ENCODE peak calls at places on chromosomes 6 and 20, in five cellular contexts. T is IMR-90, K is K562, X is SK-N-SH, B is GM12878. G is an unnamed sample.

GRCh38 chr6:4582506-4582905 is 193.7 kb upstream of the CDYL start:
- DNase-seq in T (peak), K (no peak), X (no peak), B (no peak), G (no peak)

GRCh38 chr6:39060467-39061160 is 12.0 kb downstream of the GLP1R start:
- DNase-seq in T (no peak), K (no peak), X (no peak), B (no peak), G (no peak)

GRCh38 chr6:53910834-53911233 is 116.0 kb downstream of the LRRC1 start:
- DNase-seq in T (no peak), K (no peak), X (no peak), B (no peak), G (no peak)

GRCh38 chr6:28695671-28696537 is 170.2 kb downstream of the GPX5 start:
- DNase-seq in T (peak), K (no peak), X (no peak), B (no peak), G (peak)

GRCh38 chr20:62982124-62983075 is 24.4 kb downstream of the BHLHE23 start:
- DNase-seq in T (no peak), K (no peak), X (no peak), B (no peak), G (no peak)

GRCh38 chr6:45436544-45437440 is 59.1 kb upstream of the SUPT3H start:
- DNase-seq in T (peak), K (peak), X (no peak), B (peak), G (no peak)

GRCh38 chr6:79672631-79673065 is 41.5 kb downstream of the SH3BGRL2 start:
- DNase-seq in T (peak), K (peak), X (peak), B (no peak), G (peak)

GRCh38 chr20:46349742-46350056 is 41.4 kb upstream of the CDH22 start:
- DNase-seq in T (no peak), K (no peak), X (no peak), B (no peak), G (no peak)

GRCh38 chr6:30007132-30007764 is 53.8 kb upstream of the POLR1H start:
- DNase-seq in T (no peak), K (no peak), X (no peak), B (no peak), G (no peak)

GRCh38 chr6:138540468-138540867 is 41.2 kb upstream of the NHSL1 start:
- DNase-seq in T (peak), K (no peak), X (no peak), B (no peak), G (no peak)

GRCh38 chr6:53582963-53583362 is 38.1 kb upstream of the GCLC start:
- DNase-seq in T (peak), K (no peak), X (no peak), B (no peak), G (no peak)

GRCh38 chr6:51350308-51350904 is 531.7 kb downstream of the TFAP2B start:
- DNase-seq in T (no peak), K (peak), X (no peak), B (no peak), G (peak)

GRCh38 chr6:92690997-92691599 is 728.3 kb downstream of the EPHA7 start:
- DNase-seq in T (peak), K (no peak), X (no peak), B (no peak), G (no peak)

GRCh38 chr20:35363190-35363589 is 48.6 kb downstream of the UQCC1 start:
- DNase-seq in T (peak), K (peak), X (no peak), B (no peak), G (no peak)

GRCh38 chr6:45900808-45901752 is 114.6 kb downstream of the CLIC5 start:
- DNase-seq in T (no peak), K (no peak), X (no peak), B (no peak), G (no peak)

GRCh38 chr6:169561665-169562064 is 140.2 kb downstream of the WDR27 start:
- DNase-seq in T (no peak), K (no peak), X (no peak), B (no peak), G (no peak)

GRCh38 chr6:34182751-34183531 is 37.1 kb upstream of the GRM4 start:
- DNase-seq in T (no peak), K (no peak), X (no peak), B (peak), G (no peak)

GRCh38 chr6:34196116-34196832 is 40.4 kb upstream of the HMGA1 start:
- DNase-seq in T (peak), K (peak), X (peak), B (peak), G (peak)

GRCh38 chr6:150417899-150418824 is 49.4 kb downstream of the IYD start:
- DNase-seq in T (peak), K (peak), X (peak), B (peak), G (peak)

GRCh38 chr6:170122676-170123075 is 168.2 kb downstream of the DLL1 start:
- DNase-seq in T (no peak), K (no peak), X (no peak), B (no peak), G (no peak)

GRCh38 chr6:20678831-20679352 is 144.6 kb downstream of the CDKAL1 start:
- DNase-seq in T (peak), K (no peak), X (no peak), B (no peak), G (no peak)

GRCh38 chr20:46820682-46821081 is 74.0 kb upstream of the EYA2 start:
- DNase-seq in T (no peak), K (no peak), X (no peak), B (no peak), G (no peak)

GRCh38 chr20:9571783-9572182 is 57.4 kb downstream of the LAMP5 start:
- DNase-seq in T (no peak), K (no peak), X (peak), B (no peak), G (no peak)

GRCh38 chr6:100881707-100882040 is 545 bp upstream of the ASCC3 start:
- DNase-seq in T (peak), K (no peak), X (no peak), B (no peak), G (no peak)

GRCh38 chr6:1402369-1402768 is 13.0 kb downstream of the FOXF2 start:
- DNase-seq in T (no peak), K (no peak), X (no peak), B (no peak), G (no peak)

GRCh38 chr6:166465671-166466087 is 82.9 kb upstream of the MPC1 start:
- DNase-seq in T (peak), K (peak), X (peak), B (no peak), G (peak)

GRCh38 chr6:13398081-13398406 is 69.7 kb upstream of the TBC1D7 start:
- DNase-seq in T (no peak), K (no peak), X (no peak), B (no peak), G (no peak)

GRCh38 chr6:16769131-16769985 is 8.1 kb upstream of the ATXN1 start:
- DNase-seq in T (peak), K (peak), X (no peak), B (no peak), G (peak)

GRCh38 chr6:146785001-146785585 is 186.3 kb downstream of the ADGB start:
- DNase-seq in T (peak), K (peak), X (peak), B (no peak), G (peak)

GRCh38 chr6:106637718-106638341 is 8.5 kb downstream of the QRSL1 start:
- DNase-seq in T (no peak), K (no peak), X (no peak), B (no peak), G (no peak)

GRCh38 chr6:106637051-106637717 is 7.8 kb downstream of the QRSL1 start:
- DNase-seq in T (no peak), K (no peak), X (no peak), B (no peak), G (no peak)

GRCh38 chr6:106643061-106643460 is 13.7 kb downstream of the QRSL1 start:
- DNase-seq in T (peak), K (no peak), X (no peak), B (no peak), G (no peak)

GRCh38 chr6:106642476-106642875 is 13.1 kb downstream of the QRSL1 start:
- DNase-seq in T (no peak), K (no peak), X (no peak), B (no peak), G (no peak)

GRCh38 chr6:106639812-106640211 is 10.4 kb downstream of the QRSL1 start:
- DNase-seq in T (no peak), K (no peak), X (no peak), B (no peak), G (no peak)
- TF ChIP-seq RCOR1 in T (no peak), K (no peak), X (no peak), B (no peak), G (no peak)

GRCh38 chr6:152221806-152222628 is 414.5 kb downstream of the ESR1 start:
- DNase-seq in T (no peak), K (no peak), X (no peak), B (no peak), G (no peak)
- TF ChIP-seq RCOR1 in T (no peak), K (no peak), X (no peak), B (no peak), G (no peak)

GRCh38 chr20:48422242-48422960 is 405.4 kb downstream of the PREX1 start:
- DNase-seq in T (no peak), K (no peak), X (no peak), B (no peak), G (no peak)

GRCh38 chr20:48416002-48416401 is 411.8 kb downstream of the PREX1 start:
- DNase-seq in T (no peak), K (no peak), X (no peak), B (peak), G (no peak)

GRCh38 chr20:48419173-48419572 is 408.6 kb downstream of the PREX1 start:
- DNase-seq in T (no peak), K (no peak), X (no peak), B (no peak), G (no peak)

GRCh38 chr20:48425776-48426175 is 402.0 kb downstream of the PREX1 start:
- DNase-seq in T (no peak), K (no peak), X (no peak), B (no peak), G (no peak)

DNA sequence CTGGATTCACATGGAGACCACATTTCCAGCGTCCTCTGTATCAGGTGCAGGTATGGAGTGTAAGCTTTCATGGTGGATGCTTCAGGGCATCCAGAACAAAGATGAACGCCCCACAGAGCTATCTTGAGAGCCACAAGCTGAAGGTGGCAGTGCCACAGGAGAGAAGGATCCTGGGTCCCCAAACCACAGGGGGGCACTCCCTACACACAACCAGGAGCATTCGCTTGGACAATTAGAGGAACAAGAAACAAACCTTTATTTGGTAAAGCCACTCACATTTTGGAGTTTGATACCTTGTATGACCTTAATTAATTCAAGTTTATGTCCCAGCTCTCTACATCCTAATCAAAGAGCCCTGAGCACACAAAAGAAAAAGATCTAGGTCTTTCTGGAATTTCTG is 406.3 kb downstream of the PREX1 start:
- DNase-seq in T (no peak), K (no peak), X (no peak), B (no peak), G (no peak)
- TF ChIP-seq RCOR1 in T (no peak), K (no peak), X (no peak), B (no peak), G (no peak)

GRCh38 chr20:43824699-43825402 is 89.8 kb upstream of the TOX2 start:
- DNase-seq in T (peak), K (no peak), X (peak), B (peak), G (peak)
- TF ChIP-seq RCOR1 in T (no peak), K (no peak), X (no peak), B (no peak), G (no peak)

DNA sequence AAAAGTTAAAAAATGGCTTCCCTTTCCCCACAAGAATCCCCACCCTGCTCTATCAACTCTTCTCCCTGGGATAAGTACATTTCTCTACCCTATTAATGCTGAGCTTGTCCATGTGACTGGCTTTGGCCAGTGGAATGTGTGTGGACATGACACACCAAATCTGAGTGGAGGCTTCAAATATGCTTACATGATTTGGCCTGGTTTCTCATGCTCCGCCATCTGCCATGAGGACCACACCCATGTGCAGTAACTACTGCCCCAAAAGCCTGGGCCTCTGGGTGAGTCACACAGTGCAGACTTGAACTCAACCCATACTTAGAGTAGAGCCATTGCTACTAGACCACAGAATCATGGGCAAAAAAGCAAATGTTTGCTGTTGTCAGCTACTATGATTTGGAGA is 65.4 kb downstream of the PRND start:
- DNase-seq in T (peak), K (no peak), X (no peak), B (no peak), G (no peak)
- TF ChIP-seq RCOR1 in T (no peak), K (no peak), X (no peak), B (no peak), G (no peak)

GRCh38 chr6:117395164-117395563 is 30.6 kb downstream of the ROS1 start:
- DNase-seq in T (no peak), K (no peak), X (no peak), B (no peak), G (no peak)
- TF ChIP-seq RCOR1 in T (no peak), K (no peak), X (no peak), B (no peak), G (no peak)

G was measured in A549.